ENCODE peak calls at places on chromosomes 4 and X, in six cellular contexts. R is GOT3; X is GM03348; G is ELF-1; T is KBM-7; V is activated CD4-positive, alpha-beta T cell treated with anti-CD3 and anti-CD28 coated beads for 1 hour. Q is an unnamed sample.

GRCh38 chrX:107154787-107155620 is 36.4 kb upstream of the RBM41 start:
- DNase-seq in R (no peak), X (no peak), G (peak; percentile 58), T (peak; percentile 25), V (no peak), Q (peak; percentile 84)

GRCh38 chr4:15469402-15470148 is at the start of gene CC2D2A:
- DNase-seq in R (peak; percentile 2), X (peak; percentile 56), G (peak; percentile 80), T (peak; percentile 10), V (no peak), Q (peak; percentile 28)

GRCh38 chr4:83855044-83855443 is 319.1 kb downstream of the GPAT3 start:
- DNase-seq in R (no peak), X (peak; percentile 78), G (no peak), T (no peak), V (no peak), Q (peak; percentile 82)

GRCh38 chrX:30620980-30621716 is 32.1 kb upstream of the GK start:
- DNase-seq in R (peak; percentile 14), X (peak; percentile 83), G (peak; percentile 19), T (peak; percentile 25), V (no peak), Q (peak; percentile 52)

GRCh38 chrX:93673869-93674271 is at the start of gene FAM133A:
- DNase-seq in R (no peak), X (peak; percentile 50), G (no peak), T (no peak), V (no peak), Q (no peak)

GRCh38 chrX:122268353-122268752 is 915.7 kb upstream of the GRIA3 start:
- DNase-seq in R (no peak), X (no peak), G (no peak), T (no peak), V (no peak), Q (no peak)

GRCh38 chrX:68732906-68733493 is 85.5 kb downstream of the STARD8 start:
- DNase-seq in R (no peak), X (peak; percentile 73), G (peak; percentile 88), T (peak; percentile 78), V (peak; percentile 28), Q (no peak)

GRCh38 chr4:153335665-153336064 is 8.8 kb upstream of the MND1 start:
- DNase-seq in R (no peak), X (no peak), G (no peak), T (no peak), V (no peak), Q (no peak)

GRCh38 chrX:28920554-28920953 is 333.3 kb downstream of the IL1RAPL1 start:
- DNase-seq in R (no peak), X (no peak), G (peak; percentile 15), T (no peak), V (no peak), Q (no peak)

GRCh38 chr4:15805583-15806517 is 27.7 kb downstream of the CD38 start:
- DNase-seq in R (no peak), X (peak; percentile 63), G (peak; percentile 53), T (peak; percentile 37), V (no peak), Q (peak; percentile 59)

GRCh38 chrX:67544871-67545771 is 1.3 kb downstream of the AR start:
- DNase-seq in R (no peak), X (peak; percentile 13), G (peak; percentile 68), T (peak; percentile 63), V (no peak), Q (no peak)

GRCh38 chr4:80237992-80238391 is 28.5 kb upstream of the FGF5 start:
- DNase-seq in R (no peak), X (peak; percentile 65), G (no peak), T (no peak), V (no peak), Q (no peak)

GRCh38 chrX:101357166-101357795 is 8.7 kb upstream of the TIMM8A start:
- DNase-seq in R (no peak), X (peak; percentile 4), G (peak; percentile 31), T (peak; percentile 53), V (no peak), Q (no peak)

GRCh38 chrX:34382416-34382815 is 250.3 kb upstream of the FAM47A start:
- DNase-seq in R (no peak), X (no peak), G (no peak), T (no peak), V (no peak), Q (no peak)

GRCh38 chrX:72569786-72570185 is 2.9 kb downstream of the HDAC8 start:
- DNase-seq in R (peak; percentile 1), X (peak; percentile 4), G (no peak), T (no peak), V (no peak), Q (no peak)

GRCh38 chrX:154486052-154486395 is 391 bp downstream of the UBL4A start:
- DNase-seq in R (no peak), X (peak; percentile 29), G (peak; percentile 48), T (peak; percentile 37), V (no peak), Q (peak; percentile 51)

GRCh38 chrX:106802063-106802387 is 448 bp upstream of the TBC1D8B start:
- DNase-seq in R (no peak), X (peak; percentile 2), G (no peak), T (no peak), V (no peak), Q (no peak)

GRCh38 chrX:119512145-119512800 is 44.0 kb downstream of the SLC25A5 start:
- DNase-seq in R (no peak), X (peak; percentile 80), G (peak; percentile 89), T (peak; percentile 76), V (no peak), Q (peak; percentile 80)

GRCh38 chrX:53481816-53482485 is 47.8 kb upstream of the HSD17B10 start:
- DNase-seq in R (no peak), X (peak; percentile 38), G (peak; percentile 70), T (peak; percentile 76), V (peak; percentile 11), Q (peak; percentile 47)

GRCh38 chr4:133483600-133484246 is 334.6 kb downstream of the PCDH10 start:
- DNase-seq in R (no peak), X (no peak), G (peak; percentile 49), T (peak; percentile 72), V (no peak), Q (no peak)

GRCh38 chr4:7715251-7716014 is 224.2 kb downstream of the AFAP1 start:
- DNase-seq in R (no peak), X (no peak), G (no peak), T (no peak), V (no peak), Q (no peak)

GRCh38 chr4:82584921-82585320 is 23.1 kb upstream of the TMEM150C start:
- DNase-seq in R (no peak), X (no peak), G (no peak), T (no peak), V (no peak), Q (no peak)

GRCh38 chr4:165600959-165601674 is 222.3 kb downstream of the CPE start:
- DNase-seq in R (no peak), X (no peak), G (no peak), T (peak; percentile 60), V (no peak), Q (no peak)

GRCh38 chr4:88195666-88196365 is 37.4 kb upstream of the ABCG2 start:
- DNase-seq in R (no peak), X (no peak), G (peak; percentile 90), T (no peak), V (no peak), Q (peak; percentile 9)

GRCh38 chrX:35682481-35682880 is 115.7 kb upstream of the MAGEB16 start:
- DNase-seq in R (no peak), X (no peak), G (no peak), T (no peak), V (no peak), Q (no peak)

GRCh38 chrX:123481908-123482873 is 250.7 kb downstream of the THOC2 start:
- DNase-seq in R (no peak), X (peak; percentile 35), G (no peak), T (no peak), V (no peak), Q (no peak)

GRCh38 chr4:112514449-112515277 is 1.3 kb downstream of the NEUROG2 start:
- DNase-seq in R (no peak), X (no peak), G (peak; percentile 30), T (peak; percentile 45), V (no peak), Q (no peak)

GRCh38 chr4:4666187-4666586 is 124.3 kb upstream of the STX18 start:
- DNase-seq in R (no peak), X (no peak), G (peak; percentile 86), T (no peak), V (no peak), Q (no peak)

Q was measured in PC-9.